ENCODE peak calls at places on chromosomes 12 and 14, in nine cellular contexts. L is heart right ventricle, O is PC-3, Q is dorsolateral prefrontal cortex, D is kidney epithelial cell, N is epithelial cell of esophagus, G is lower lobe of right lung, V is suprapubic skin, S is breast epithelium. U is an unnamed sample.

GRCh38 chr12:78004451-78005093 is 173.9 kb downstream of the NAV3 start:
- DNase-seq in L (no peak), O (no peak), Q (no peak), D (no peak), N (no peak), G (no peak), V (no peak), S (no peak), U (no peak)

GRCh38 chr12:56628671-56629458 is 1.3 kb downstream of the BAZ2A start:
- DNase-seq in L (peak; percentile 70), O (peak; percentile 30), Q (no peak), D (no peak), N (peak; percentile 39), G (peak; percentile 76), V (peak; percentile 82), S (no peak), U (no peak)

GRCh38 chr14:66539034-66539433 is 31.1 kb downstream of the GPHN start:
- DNase-seq in L (no peak), O (no peak), Q (no peak), D (no peak), N (no peak), G (no peak), V (no peak), S (no peak), U (no peak)

GRCh38 chr12:95646781-95647184 is 95.5 kb upstream of the USP44 start:
- DNase-seq in L (no peak), O (no peak), Q (no peak), D (peak; percentile 56), N (no peak), G (no peak), V (no peak), S (no peak), U (no peak)

GRCh38 chr14:90454041-90455000 is 57.5 kb downstream of the CALM1 start:
- DNase-seq in L (peak; percentile 89), O (peak; percentile 22), Q (peak; percentile 99), D (peak; percentile 49), N (peak; percentile 85), G (peak; percentile 57), V (no peak), S (no peak), U (peak; percentile 45)

GRCh38 chr12:55847603-55848329 is 5.0 kb upstream of the MMP19 start:
- DNase-seq in L (peak; percentile 92), O (peak; percentile 23), Q (peak; percentile 49), D (peak; percentile 78), N (peak; percentile 87), G (peak; percentile 89), V (peak; percentile 97), S (no peak), U (peak; percentile 100)

GRCh38 chr12:111201036-111201435 is 167.9 kb downstream of the PHETA1 start:
- DNase-seq in L (no peak), O (no peak), Q (no peak), D (no peak), N (no peak), G (no peak), V (no peak), S (no peak), U (no peak)

GRCh38 chr12:52327086-52327829 is 6.1 kb upstream of the KRT83 start:
- DNase-seq in L (peak; percentile 61), O (peak; percentile 98), Q (peak; percentile 74), D (peak; percentile 88), N (peak; percentile 98), G (peak; percentile 77), V (peak; percentile 85), S (peak; percentile 85), U (peak; percentile 84)

GRCh38 chr14:73567365-73567764 is 1.6 kb upstream of the ACOT2 start:
- DNase-seq in L (no peak), O (no peak), Q (no peak), D (no peak), N (no peak), G (no peak), V (no peak), S (no peak), U (no peak)

GRCh38 chr14:75449703-75450102 is 21.9 kb downstream of the JDP2 start:
- DNase-seq in L (no peak), O (no peak), Q (no peak), D (no peak), N (peak; percentile 14), G (no peak), V (no peak), S (no peak), U (no peak)

GRCh38 chr14:71711619-71712018 is 220.6 kb upstream of the RGS6 start:
- DNase-seq in L (no peak), O (peak; percentile 62), Q (no peak), D (peak; percentile 64), N (peak; percentile 87), G (no peak), V (no peak), S (no peak), U (no peak)

GRCh38 chr12:111444314-111444705 is 38.6 kb downstream of the SH2B3 start:
- DNase-seq in L (no peak), O (no peak), Q (no peak), D (no peak), N (no peak), G (no peak), V (no peak), S (no peak), U (no peak)

GRCh38 chr12:89439946-89440345 is 84.7 kb downstream of the GALNT4 start:
- DNase-seq in L (no peak), O (peak; percentile 31), Q (no peak), D (no peak), N (peak; percentile 36), G (no peak), V (no peak), S (no peak), U (no peak)

GRCh38 chr14:99816642-99817041 is 23.4 kb downstream of the EML1 start:
- DNase-seq in L (no peak), O (no peak), Q (no peak), D (no peak), N (no peak), G (no peak), V (no peak), S (no peak), U (no peak)

GRCh38 chr14:90455100-90455571 is 58.3 kb downstream of the CALM1 start:
- DNase-seq in L (no peak), O (no peak), Q (no peak), D (no peak), N (no peak), G (no peak), V (no peak), S (no peak), U (no peak)

GRCh38 chr14:78170203-78170602 is at the start of gene NRXN3:
- DNase-seq in L (no peak), O (no peak), Q (peak; percentile 75), D (no peak), N (peak; percentile 14), G (no peak), V (no peak), S (no peak), U (no peak)

GRCh38 chr14:78162202-78162601 is 8.0 kb upstream of the NRXN3 start:
- DNase-seq in L (no peak), O (no peak), Q (no peak), D (peak; percentile 18), N (no peak), G (no peak), V (no peak), S (no peak), U (no peak)

GRCh38 chr14:78164226-78164853 is 5.8 kb upstream of the NRXN3 start:
- DNase-seq in L (peak; percentile 8), O (peak; percentile 24), Q (no peak), D (no peak), N (peak; percentile 50), G (no peak), V (no peak), S (no peak), U (no peak)
- TF ChIP-seq CTCF in L (no peak), O (peak; percentile 59), Q (peak; percentile 43), D (peak; percentile 81), N (peak; percentile 67), G (peak; percentile 48), V (peak; percentile 22), S (no peak), U (peak; percentile 24)

GRCh38 chr12:18090093-18090492 is at the start of gene RERGL:
- DNase-seq in L (no peak), O (no peak), Q (no peak), D (no peak), N (no peak), G (no peak), V (no peak), S (no peak), U (no peak)
- H3K4me3 ChIP-seq in L (no peak within 1 kb of the TSS), O (no peak within 1 kb of the TSS), Q (no peak within 1 kb of the TSS), D (no peak within 1 kb of the TSS), N (no peak within 1 kb of the TSS), G (no peak within 1 kb of the TSS), V (no peak within 1 kb of the TSS), S (no peak within 1 kb of the TSS), U (no peak within 1 kb of the TSS)

GRCh38 chr12:72282721-72283120 is 10.6 kb downstream of the TRHDE start:
- DNase-seq in L (no peak), O (peak; percentile 66), Q (no peak), D (no peak), N (no peak), G (no peak), V (no peak), S (no peak), U (no peak)
- TF ChIP-seq CTCF in L (peak; percentile 7), O (peak; percentile 86), Q (peak; percentile 51), D (peak; percentile 80), N (peak; percentile 58), G (peak; percentile 32), V (no peak), S (no peak), U (peak; percentile 69)

GRCh38 chr14:61569308-61569707 is 126.0 kb upstream of the HIF1A start:
- DNase-seq in L (no peak), O (no peak), Q (no peak), D (no peak), N (no peak), G (no peak), V (no peak), S (no peak), U (no peak)
- H3K4me3 ChIP-seq in L (no peak overlapping the region), O (no peak overlapping the region), Q (no peak overlapping the region), D (no peak overlapping the region), N (no peak overlapping the region), G (no peak overlapping the region), V (no peak overlapping the region), S (no peak overlapping the region), U (no peak overlapping the region)

GRCh38 chr14:89144642-89145041 is 272.4 kb downstream of the FOXN3 start:
- DNase-seq in L (no peak), O (no peak), Q (no peak), D (no peak), N (no peak), G (no peak), V (no peak), S (no peak), U (no peak)

GRCh38 chr14:89146291-89146690 is 270.7 kb downstream of the FOXN3 start:
- DNase-seq in L (no peak), O (no peak), Q (no peak), D (peak; percentile 10), N (no peak), G (no peak), V (no peak), S (no peak), U (no peak)

GRCh38 chr14:89141862-89142261 is 275.2 kb downstream of the FOXN3 start:
- DNase-seq in L (no peak), O (no peak), Q (no peak), D (no peak), N (peak; percentile 71), G (no peak), V (no peak), S (no peak), U (no peak)

GRCh38 chr14:89143595-89143994 is 273.4 kb downstream of the FOXN3 start:
- DNase-seq in L (no peak), O (no peak), Q (no peak), D (no peak), N (no peak), G (no peak), V (no peak), S (no peak), U (no peak)

GRCh38 chr14:89144066-89144465 is 273.0 kb downstream of the FOXN3 start:
- DNase-seq in L (no peak), O (no peak), Q (no peak), D (no peak), N (no peak), G (no peak), V (no peak), S (no peak), U (no peak)
- TF ChIP-seq CTCF in L (no peak), O (no peak), Q (no peak), D (no peak), N (no peak), G (no peak), V (no peak), S (no peak), U (no peak)

U was measured in HFF-Myc.